ENCODE peak calls at places on chromosomes 12 and 14, in six cellular contexts. One of them, this sample, is unnamed. For H3K4me1, the result is how much of the 10 kb centered on the place peaks cover.

GRCh38 chr12:57521475-57522018 is 1.1 kb upstream of the MBD6 start:
- DNase-seq in upper lobe of left lung: peak
- DNase-seq in tibial artery: peak
- DNase-seq in kidney: peak
- DNase-seq in adrenal gland: peak
- DNase-seq in mammary epithelial cell: no peak
- DNase-seq in this sample: peak

GRCh38 chr14:100275214-100275613 is 31.0 kb downstream of the SLC25A29 start:
- DNase-seq in upper lobe of left lung: no peak
- DNase-seq in tibial artery: no peak
- DNase-seq in kidney: no peak
- DNase-seq in adrenal gland: no peak
- DNase-seq in mammary epithelial cell: no peak
- DNase-seq in this sample: no peak

GRCh38 chr12:105214141-105214540 is 21.8 kb downstream of the APPL2 start:
- DNase-seq in upper lobe of left lung: no peak
- DNase-seq in tibial artery: no peak
- DNase-seq in kidney: no peak
- DNase-seq in adrenal gland: no peak
- DNase-seq in mammary epithelial cell: peak
- DNase-seq in this sample: no peak

GRCh38 chr14:61471297-61471980 is 150.1 kb downstream of the PRKCH start:
- DNase-seq in upper lobe of left lung: no peak
- DNase-seq in tibial artery: no peak
- DNase-seq in kidney: no peak
- DNase-seq in adrenal gland: peak
- DNase-seq in mammary epithelial cell: no peak
- DNase-seq in this sample: peak

GRCh38 chr14:66360526-66360925 is 125.6 kb upstream of the CCDC196 start:
- DNase-seq in upper lobe of left lung: no peak
- DNase-seq in tibial artery: no peak
- DNase-seq in kidney: no peak
- DNase-seq in adrenal gland: no peak
- DNase-seq in mammary epithelial cell: no peak
- DNase-seq in this sample: no peak

GRCh38 chr14:23538049-23538718 is 13.4 kb downstream of the ZFHX2 start:
- DNase-seq in upper lobe of left lung: no peak
- DNase-seq in tibial artery: no peak
- DNase-seq in kidney: no peak
- DNase-seq in adrenal gland: no peak
- DNase-seq in mammary epithelial cell: no peak
- DNase-seq in this sample: no peak

GRCh38 chr14:104112609-104113571 is 25.5 kb upstream of the KIF26A start:
- DNase-seq in upper lobe of left lung: no peak
- DNase-seq in tibial artery: peak
- DNase-seq in kidney: peak
- DNase-seq in adrenal gland: no peak
- DNase-seq in mammary epithelial cell: no peak
- DNase-seq in this sample: no peak

GRCh38 chr12:3967556-3968160 is 94.5 kb upstream of the PARP11 start:
- DNase-seq in upper lobe of left lung: no peak
- DNase-seq in tibial artery: no peak
- DNase-seq in kidney: no peak
- DNase-seq in adrenal gland: no peak
- DNase-seq in mammary epithelial cell: no peak
- DNase-seq in this sample: no peak

GRCh38 chr12:121968880-121969279 is 50.5 kb downstream of the CFAP251 start:
- DNase-seq in upper lobe of left lung: peak
- DNase-seq in tibial artery: no peak
- DNase-seq in kidney: no peak
- DNase-seq in adrenal gland: no peak
- DNase-seq in mammary epithelial cell: no peak
- DNase-seq in this sample: no peak

DNA sequence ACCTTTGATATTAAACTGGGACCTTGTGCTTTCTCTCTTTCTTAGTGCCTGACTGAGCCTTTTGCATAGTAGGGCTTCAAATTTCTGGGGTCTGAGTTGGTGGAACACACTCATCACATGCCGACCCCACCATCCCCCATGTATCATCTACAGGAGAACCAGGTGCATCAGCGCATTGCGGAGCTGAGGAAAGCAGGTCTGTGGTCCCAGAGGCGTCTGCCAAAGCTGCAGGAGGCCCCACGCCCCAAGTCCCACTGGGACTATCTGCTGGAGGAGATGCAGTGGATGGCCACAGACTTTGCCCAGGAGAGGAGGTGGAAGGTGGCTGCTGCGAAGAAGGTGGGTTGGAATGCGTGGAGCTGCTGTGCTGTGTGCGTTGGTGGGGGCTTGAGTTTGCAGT is 37.8 kb downstream of the EP400 start:
- DNase-seq in upper lobe of left lung: no peak
- DNase-seq in tibial artery: no peak
- DNase-seq in kidney: no peak
- DNase-seq in adrenal gland: no peak
- DNase-seq in mammary epithelial cell: no peak
- DNase-seq in this sample: no peak
- H3K4me1 ChIP-seq in upper lobe of left lung: under half
- H3K4me1 ChIP-seq in tibial artery: under half
- H3K4me1 ChIP-seq in kidney: under half
- H3K4me1 ChIP-seq in adrenal gland: under half
- H3K4me1 ChIP-seq in mammary epithelial cell: under half
- H3K4me1 ChIP-seq in this sample: under half

GRCh38 chr14:75518625-75519024 is 3.6 kb upstream of the BATF start:
- DNase-seq in upper lobe of left lung: peak
- DNase-seq in tibial artery: no peak
- DNase-seq in kidney: no peak
- DNase-seq in adrenal gland: no peak
- DNase-seq in mammary epithelial cell: no peak
- DNase-seq in this sample: no peak
- TF ChIP-seq CTCF in upper lobe of left lung: peak
- TF ChIP-seq CTCF in tibial artery: no peak
- TF ChIP-seq CTCF in kidney: peak
- TF ChIP-seq CTCF in adrenal gland: peak
- TF ChIP-seq CTCF in mammary epithelial cell: peak
- TF ChIP-seq CTCF in this sample: peak

GRCh38 chr14:91390165-91390778 is 27.3 kb downstream of the CCDC88C start:
- DNase-seq in upper lobe of left lung: no peak
- DNase-seq in tibial artery: no peak
- DNase-seq in kidney: no peak
- DNase-seq in adrenal gland: no peak
- DNase-seq in mammary epithelial cell: no peak
- DNase-seq in this sample: no peak

GRCh38 chr14:91395466-91395865 is 22.2 kb downstream of the CCDC88C start:
- DNase-seq in upper lobe of left lung: no peak
- DNase-seq in tibial artery: no peak
- DNase-seq in kidney: no peak
- DNase-seq in adrenal gland: no peak
- DNase-seq in mammary epithelial cell: no peak
- DNase-seq in this sample: no peak

GRCh38 chr14:91394105-91395081 is 23.2 kb downstream of the CCDC88C start:
- DNase-seq in upper lobe of left lung: no peak
- DNase-seq in tibial artery: no peak
- DNase-seq in kidney: no peak
- DNase-seq in adrenal gland: no peak
- DNase-seq in mammary epithelial cell: no peak
- DNase-seq in this sample: no peak

GRCh38 chr14:91395998-91396660 is 21.5 kb downstream of the CCDC88C start:
- DNase-seq in upper lobe of left lung: no peak
- DNase-seq in tibial artery: no peak
- DNase-seq in kidney: no peak
- DNase-seq in adrenal gland: no peak
- DNase-seq in mammary epithelial cell: peak
- DNase-seq in this sample: no peak

DNA sequence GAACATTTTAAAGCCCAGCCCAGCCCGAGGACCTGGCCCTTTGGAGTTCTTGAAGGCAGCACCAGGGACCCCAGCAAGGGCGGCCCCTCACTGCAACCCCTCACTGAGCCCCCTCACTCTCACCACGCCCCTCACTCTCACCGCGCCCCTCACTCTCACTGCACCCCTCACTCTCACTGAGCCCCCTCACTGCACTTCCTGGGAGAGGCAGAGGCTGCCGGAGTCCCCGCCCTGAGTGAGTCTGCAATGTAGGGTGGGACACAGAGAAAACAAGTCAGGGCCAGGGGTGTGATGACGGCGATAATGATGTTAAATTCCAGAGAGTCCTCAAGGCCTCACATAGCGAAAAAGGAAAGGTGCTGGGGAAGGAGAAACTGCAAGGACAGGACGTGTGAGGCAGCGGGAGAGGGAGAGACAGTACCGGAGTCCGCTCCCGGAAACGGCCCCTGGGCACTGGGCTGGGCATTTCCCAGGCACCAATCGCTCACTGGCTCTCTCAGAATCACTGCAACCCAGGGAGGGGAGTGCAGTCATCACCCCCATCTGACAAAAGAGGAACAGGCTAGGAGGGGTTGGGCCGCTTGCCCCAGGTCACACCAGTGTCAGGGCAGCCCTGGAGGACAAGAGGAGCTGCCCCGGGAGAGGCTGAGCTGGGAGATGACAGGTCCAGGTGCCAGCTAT is 24.9 kb downstream of the CCDC88C start:
- DNase-seq in upper lobe of left lung: peak
- DNase-seq in tibial artery: no peak
- DNase-seq in kidney: no peak
- DNase-seq in adrenal gland: no peak
- DNase-seq in mammary epithelial cell: no peak
- DNase-seq in this sample: no peak
- H3K4me1 ChIP-seq in upper lobe of left lung: under half
- H3K4me1 ChIP-seq in tibial artery: under half
- H3K4me1 ChIP-seq in kidney: under half
- H3K4me1 ChIP-seq in adrenal gland: under half
- H3K4me1 ChIP-seq in mammary epithelial cell: under half
- H3K4me1 ChIP-seq in this sample: under half

GRCh38 chr14:58129208-58129607 is 22.8 kb downstream of the ARMH4 start:
- DNase-seq in upper lobe of left lung: no peak
- DNase-seq in tibial artery: no peak
- DNase-seq in kidney: no peak
- DNase-seq in adrenal gland: no peak
- DNase-seq in mammary epithelial cell: no peak
- DNase-seq in this sample: no peak
- TF ChIP-seq CTCF in upper lobe of left lung: no peak
- TF ChIP-seq CTCF in tibial artery: no peak
- TF ChIP-seq CTCF in kidney: no peak
- TF ChIP-seq CTCF in adrenal gland: no peak
- TF ChIP-seq CTCF in mammary epithelial cell: peak
- TF ChIP-seq CTCF in this sample: no peak

GRCh38 chr14:49033131-49033530 is 553.0 kb downstream of the RPS29 start:
- DNase-seq in upper lobe of left lung: no peak
- DNase-seq in tibial artery: no peak
- DNase-seq in kidney: no peak
- DNase-seq in adrenal gland: no peak
- DNase-seq in mammary epithelial cell: no peak
- DNase-seq in this sample: no peak
- H3K4me1 ChIP-seq in upper lobe of left lung: under half
- H3K4me1 ChIP-seq in tibial artery: under half
- H3K4me1 ChIP-seq in kidney: under half
- H3K4me1 ChIP-seq in adrenal gland: under half
- H3K4me1 ChIP-seq in mammary epithelial cell: under half
- H3K4me1 ChIP-seq in this sample: under half

DNA sequence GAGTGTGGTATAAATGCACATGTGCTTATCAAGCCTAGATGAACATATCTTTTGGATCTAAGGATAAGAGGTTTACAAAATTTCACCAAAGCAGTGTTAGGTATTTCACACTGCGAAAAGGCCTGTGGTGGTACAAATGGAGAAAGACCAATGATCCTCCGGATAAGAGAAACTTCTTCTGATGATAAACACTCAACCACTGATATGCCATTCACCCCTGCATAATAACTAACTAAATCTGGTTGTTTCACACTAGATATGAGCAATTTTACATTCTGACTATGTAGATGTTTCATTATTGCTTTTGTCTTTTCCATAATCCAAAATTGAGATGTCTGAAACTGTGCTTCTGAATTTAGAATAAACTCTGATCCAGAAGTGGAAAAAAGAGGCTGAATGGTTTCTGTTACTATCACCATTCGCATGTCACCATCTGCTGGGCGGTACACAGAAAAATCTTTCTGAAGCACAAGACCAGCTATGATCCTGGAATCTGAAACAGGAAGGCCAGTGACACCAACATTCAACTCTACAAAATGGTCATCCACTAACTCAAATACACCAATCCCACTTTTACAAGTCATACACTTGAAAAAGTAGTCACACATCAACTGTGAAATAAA is 1.3 kb downstream of the BBS10 start:
- DNase-seq in upper lobe of left lung: peak
- DNase-seq in tibial artery: no peak
- DNase-seq in kidney: no peak
- DNase-seq in adrenal gland: peak
- DNase-seq in mammary epithelial cell: peak
- DNase-seq in this sample: no peak
- TF ChIP-seq CTCF in upper lobe of left lung: no peak
- TF ChIP-seq CTCF in tibial artery: no peak
- TF ChIP-seq CTCF in kidney: peak
- TF ChIP-seq CTCF in adrenal gland: peak
- TF ChIP-seq CTCF in mammary epithelial cell: peak
- TF ChIP-seq CTCF in this sample: no peak

This sample was measured in heart right ventricle.